ENCODE peak calls at places on chromosome 16, in seven cellular contexts. Q is lower lobe of right lung, W is PC-3, P is adrenal gland, C is IMR-90, F is HCT116, Z is hepatocyte. M is an unnamed sample.

GRCh38 chr16:81940781-81941560 is 70.3 kb downstream of the SDR42E1 start:
- DNase-seq in Q (no peak), W (peak; percentile 63), P (no peak), C (peak; percentile 64), F (peak; percentile 57), Z (peak; percentile 50), M (peak; percentile 21)

GRCh38 chr16:83205896-83206295 is 579.1 kb downstream of the CDH13 start:
- DNase-seq in Q (no peak), W (no peak), P (no peak), C (no peak), F (no peak), Z (no peak), M (no peak)

GRCh38 chr16:74896389-74897370 is 88.2 kb downstream of the WDR59 start:
- DNase-seq in Q (no peak), W (peak; percentile 76), P (peak; percentile 56), C (peak; percentile 62), F (peak; percentile 27), Z (no peak), M (no peak)

GRCh38 chr16:85637808-85638186 is 24.7 kb downstream of the GSE1 start:
- DNase-seq in Q (peak; percentile 83), W (no peak), P (no peak), C (no peak), F (no peak), Z (no peak), M (no peak)

GRCh38 chr16:69276143-69277115 is 34.7 kb upstream of the VPS4A start:
- DNase-seq in Q (no peak), W (no peak), P (peak; percentile 37), C (peak; percentile 98), F (no peak), Z (peak; percentile 40), M (no peak)

GRCh38 chr16:78748471-78748929 is 649.0 kb downstream of the WWOX start:
- DNase-seq in Q (no peak), W (no peak), P (no peak), C (no peak), F (no peak), Z (no peak), M (peak; percentile 82)

GRCh38 chr16:46696957-46697356 is 7.5 kb downstream of the ORC6 start:
- DNase-seq in Q (no peak), W (no peak), P (no peak), C (no peak), F (no peak), Z (no peak), M (no peak)

GRCh38 chr16:30535777-30536190 is 1.1 kb upstream of the ZNF747 start:
- DNase-seq in Q (peak; percentile 80), W (peak; percentile 30), P (peak; percentile 79), C (peak; percentile 62), F (peak; percentile 31), Z (peak; percentile 87), M (peak; percentile 80)

GRCh38 chr16:64132686-64133085 is 989.2 kb downstream of the CDH11 start:
- DNase-seq in Q (no peak), W (no peak), P (no peak), C (no peak), F (no peak), Z (no peak), M (no peak)

GRCh38 chr16:76976756-76977155 is 214.2 kb upstream of the MON1B start:
- DNase-seq in Q (no peak), W (no peak), P (no peak), C (no peak), F (no peak), Z (no peak), M (no peak)

GRCh38 chr16:30115238-30115637 is 1.9 kb upstream of the GDPD3 start:
- DNase-seq in Q (peak; percentile 62), W (no peak), P (no peak), C (no peak), F (no peak), Z (peak; percentile 61), M (no peak)

GRCh38 chr16:31365131-31365865 is 10.3 kb downstream of the ITGAX start:
- DNase-seq in Q (no peak), W (no peak), P (no peak), C (no peak), F (no peak), Z (no peak), M (no peak)

GRCh38 chr16:75025766-75026165 is 26.9 kb downstream of the ZNRF1 start:
- DNase-seq in Q (no peak), W (no peak), P (no peak), C (peak; percentile 61), F (no peak), Z (no peak), M (no peak)

GRCh38 chr16:66639091-66639885 is 34.8 kb downstream of the CMTM3 start:
- DNase-seq in Q (no peak), W (no peak), P (no peak), C (no peak), F (no peak), Z (no peak), M (no peak)

GRCh38 chr16:67393111-67393789 is at the start of gene TPPP3:
- DNase-seq in Q (peak; percentile 91), W (no peak), P (peak; percentile 85), C (peak; percentile 76), F (no peak), Z (peak; percentile 93), M (peak; percentile 96)

GRCh38 chr16:75130150-75130771 is 13.7 kb upstream of the LDHD start:
- DNase-seq in Q (no peak), W (peak; percentile 13), P (no peak), C (no peak), F (no peak), Z (no peak), M (peak; percentile 25)

GRCh38 chr16:13780406-13780805 is 139.5 kb upstream of the ERCC4 start:
- DNase-seq in Q (no peak), W (no peak), P (no peak), C (no peak), F (no peak), Z (no peak), M (peak; percentile 14)

GRCh38 chr16:17125671-17126070 is 345.1 kb downstream of the XYLT1 start:
- DNase-seq in Q (no peak), W (no peak), P (no peak), C (peak; percentile 49), F (no peak), Z (no peak), M (no peak)

GRCh38 chr16:68564367-68564985 is 25.4 kb downstream of the ZFP90 start:
- DNase-seq in Q (no peak), W (no peak), P (no peak), C (peak; percentile 8), F (no peak), Z (no peak), M (no peak)

DNA sequence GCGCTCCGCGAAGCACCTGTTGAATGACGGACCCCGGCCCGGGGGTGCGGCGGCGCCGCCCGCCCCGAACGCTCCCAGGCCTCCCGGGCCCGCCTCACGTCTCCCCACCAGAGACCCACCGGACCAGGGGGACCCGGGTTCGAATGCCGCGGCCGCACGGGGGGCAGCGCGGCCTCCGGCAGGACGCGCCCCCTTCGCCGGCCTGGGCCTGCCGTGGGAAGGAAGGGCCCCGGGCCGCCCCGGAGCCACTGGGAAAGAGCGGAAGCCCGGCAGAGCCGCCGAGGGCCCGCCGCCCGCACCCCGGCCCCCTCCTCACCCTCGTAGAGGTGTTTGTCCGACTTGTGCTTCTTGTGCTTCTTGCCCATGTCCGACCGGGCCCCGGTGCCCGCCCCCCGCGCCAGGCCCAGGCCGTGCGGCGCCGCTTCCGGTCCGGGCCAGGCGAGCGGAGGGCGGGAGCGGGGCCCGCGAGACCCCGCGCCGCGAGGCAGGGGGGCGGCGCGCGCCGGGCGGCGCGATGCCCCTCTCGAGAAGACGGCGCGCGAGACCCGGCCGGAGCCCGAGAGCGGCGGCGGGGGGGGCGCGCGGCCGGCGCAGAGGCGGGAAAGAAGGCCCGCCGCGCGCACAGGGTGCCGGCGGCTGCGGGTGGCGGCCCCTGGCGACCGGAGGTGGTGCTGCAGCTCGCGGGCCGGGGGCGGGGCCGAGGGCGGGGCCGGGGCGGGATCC is at the start of gene BRD7:
- DNase-seq in Q (peak; percentile 75), W (peak; percentile 56), P (peak; percentile 55), C (peak; percentile 37), F (no peak), Z (peak; percentile 91), M (peak; percentile 40)
- H3K36me3 ChIP-seq in Q (peaks cover 30% of the 10 kb centered on the region), W (peaks cover 14% of the 10 kb centered on the region), P (peaks cover 13% of the 10 kb centered on the region), C (peaks cover 11% of the 10 kb centered on the region), F (peaks cover 19% of the 10 kb centered on the region), Z (no peaks in the 10 kb centered on the region), M (peaks cover 49% of the 10 kb centered on the region)

GRCh38 chr16:4877298-4877685 is 30.0 kb downstream of the UBN1 start:
- DNase-seq in Q (no peak), W (no peak), P (no peak), C (no peak), F (no peak), Z (no peak), M (no peak)

GRCh38 chr16:4882261-4882632 is 35.0 kb downstream of the UBN1 start:
- DNase-seq in Q (no peak), W (peak; percentile 39), P (no peak), C (peak; percentile 58), F (no peak), Z (peak; percentile 46), M (no peak)

GRCh38 chr16:4876646-4877297 is 29.5 kb downstream of the UBN1 start:
- DNase-seq in Q (no peak), W (no peak), P (no peak), C (no peak), F (no peak), Z (no peak), M (no peak)

GRCh38 chr16:4880006-4880580 is 32.8 kb downstream of the UBN1 start:
- DNase-seq in Q (no peak), W (no peak), P (no peak), C (no peak), F (no peak), Z (no peak), M (no peak)

DNA sequence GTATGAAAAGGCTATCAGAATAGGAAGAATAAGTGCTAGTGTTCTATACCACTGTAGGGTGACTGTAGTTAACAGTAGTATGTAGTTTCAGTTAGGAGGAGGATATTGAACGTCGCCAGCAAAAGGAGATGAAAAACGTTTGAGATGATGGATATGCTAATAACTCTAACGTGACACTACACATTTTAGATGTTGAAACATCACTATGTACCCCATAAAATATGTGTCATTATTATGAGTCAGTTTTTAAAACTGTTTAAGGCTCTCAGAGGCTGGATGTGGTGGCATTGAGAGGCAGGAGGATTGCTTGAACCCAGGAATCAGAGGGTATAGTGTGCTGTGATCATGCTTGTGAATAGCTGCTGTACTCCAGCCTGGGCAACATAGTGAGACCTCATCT is 31.8 kb downstream of the UBN1 start:
- DNase-seq in Q (no peak), W (peak; percentile 53), P (no peak), C (no peak), F (no peak), Z (no peak), M (no peak)
- H3K36me3 ChIP-seq in Q (peaks cover 100% of the 10 kb centered on the region), W (peaks cover 24% of the 10 kb centered on the region), P (peaks cover 93% of the 10 kb centered on the region), C (peaks cover 75% of the 10 kb centered on the region), F (peaks cover 40% of the 10 kb centered on the region), Z (peaks cover 2% of the 10 kb centered on the region), M (peaks cover 95% of the 10 kb centered on the region)

GRCh38 chr16:15515992-15516391 is 81.6 kb downstream of the BMERB1 start:
- DNase-seq in Q (no peak), W (no peak), P (no peak), C (no peak), F (no peak), Z (no peak), M (no peak)
- H3K36me3 ChIP-seq in Q (no peaks in the 10 kb centered on the region), W (no peaks in the 10 kb centered on the region), P (no peaks in the 10 kb centered on the region), C (peaks cover 17% of the 10 kb centered on the region), F (no peaks in the 10 kb centered on the region), Z (no peaks in the 10 kb centered on the region), M (no peaks in the 10 kb centered on the region)

DNA sequence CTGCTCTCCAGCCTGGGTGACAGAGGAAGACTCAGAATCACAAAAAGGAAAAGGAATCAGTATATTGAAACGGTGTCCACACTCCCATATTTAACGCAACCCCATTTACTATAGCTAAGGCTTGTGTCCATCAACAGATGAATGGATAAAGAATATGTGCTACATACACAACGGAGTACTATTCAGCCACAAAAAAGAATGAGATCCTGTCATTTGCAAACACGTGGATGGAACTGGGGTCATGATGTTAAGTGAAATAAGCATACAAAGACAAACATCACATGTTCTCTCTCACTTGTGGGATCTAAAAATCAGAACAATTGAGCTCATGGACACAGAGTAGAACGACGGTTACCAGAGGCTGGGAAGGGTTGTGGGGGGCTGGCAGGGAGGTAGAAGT is 55.1 kb downstream of the ZNF778 start:
- DNase-seq in Q (no peak), W (no peak), P (no peak), C (no peak), F (no peak), Z (no peak), M (no peak)
- H3K36me3 ChIP-seq in Q (peaks cover 93% of the 10 kb centered on the region), W (peaks cover 10% of the 10 kb centered on the region), P (peaks cover 56% of the 10 kb centered on the region), C (peaks cover 74% of the 10 kb centered on the region), F (peaks cover 39% of the 10 kb centered on the region), Z (no peaks in the 10 kb centered on the region), M (no peaks in the 10 kb centered on the region)